ENCODE peak calls at places on chromosomes 13 and 19, in four cellular contexts. One of them, this sample, is unnamed.
A peak's percentile ranks its signal among the peaks of the same experiment; 100 is the strongest.

GRCh38 chr13:111143875-111144540 is 28.9 kb downstream of the ARHGEF7 start:
- DNase-seq in IMR-90: no peak
- DNase-seq in CD8-positive, alpha-beta T cell: no peak
- DNase-seq in adrenal gland: no peak
- DNase-seq in this sample: no peak

GRCh38 chr19:19105365-19106060 is 32.8 kb downstream of the TMEM161A start:
- DNase-seq in IMR-90: no peak
- DNase-seq in CD8-positive, alpha-beta T cell: no peak
- DNase-seq in adrenal gland: peak; percentile 68
- DNase-seq in this sample: peak; percentile 7

GRCh38 chr19:2982983-2983350 is 5.6 kb downstream of the TLE6 start:
- DNase-seq in adrenal gland: peak; percentile 77
- DNase-seq in IMR-90: peak; percentile 68
- DNase-seq in CD8-positive, alpha-beta T cell: no peak
- DNase-seq in this sample: no peak

GRCh38 chr19:10981496-10981895 is 20.7 kb downstream of the SMARCA4 start:
- DNase-seq in IMR-90: peak; percentile 73
- DNase-seq in CD8-positive, alpha-beta T cell: no peak
- DNase-seq in adrenal gland: no peak
- DNase-seq in this sample: no peak

GRCh38 chr13:23740002-23740401 is 149.2 kb downstream of the MIPEP start:
- DNase-seq in adrenal gland: no peak
- DNase-seq in IMR-90: no peak
- DNase-seq in CD8-positive, alpha-beta T cell: no peak
- DNase-seq in this sample: no peak

GRCh38 chr13:38173403-38173802 is 176.2 kb upstream of the UFM1 start:
- DNase-seq in adrenal gland: no peak
- DNase-seq in IMR-90: no peak
- DNase-seq in CD8-positive, alpha-beta T cell: no peak
- DNase-seq in this sample: no peak

GRCh38 chr13:45280751-45281634 is 60.0 kb downstream of the TPT1 start:
- DNase-seq in IMR-90: peak; percentile 78
- DNase-seq in CD8-positive, alpha-beta T cell: peak; percentile 20
- DNase-seq in adrenal gland: peak; percentile 77
- DNase-seq in this sample: peak; percentile 66

GRCh38 chr19:51064534-51065220 is at the start of gene KLK13:
- DNase-seq in IMR-90: no peak
- DNase-seq in CD8-positive, alpha-beta T cell: no peak
- DNase-seq in adrenal gland: no peak
- DNase-seq in this sample: no peak

GRCh38 chr13:95362666-95363065 is 61.4 kb upstream of the ABCC4 start:
- DNase-seq in IMR-90: no peak
- DNase-seq in CD8-positive, alpha-beta T cell: no peak
- DNase-seq in adrenal gland: no peak
- DNase-seq in this sample: no peak

GRCh38 chr19:33293255-33294057 is 8.9 kb downstream of the CEBPA start:
- DNase-seq in adrenal gland: no peak
- DNase-seq in CD8-positive, alpha-beta T cell: no peak
- DNase-seq in IMR-90: peak; percentile 71
- DNase-seq in this sample: no peak

GRCh38 chr19:33052352-33052972 is 12.2 kb downstream of the RHPN2 start:
- DNase-seq in CD8-positive, alpha-beta T cell: no peak
- DNase-seq in adrenal gland: no peak
- DNase-seq in IMR-90: peak; percentile 54
- DNase-seq in this sample: no peak

GRCh38 chr13:73939071-73939380 is 195.2 kb downstream of the KLF12 start:
- DNase-seq in CD8-positive, alpha-beta T cell: no peak
- DNase-seq in IMR-90: no peak
- DNase-seq in adrenal gland: no peak
- DNase-seq in this sample: no peak

GRCh38 chr13:73215807-73216206 is 157.0 kb downstream of the KLF5 start:
- DNase-seq in CD8-positive, alpha-beta T cell: no peak
- DNase-seq in IMR-90: peak; percentile 26
- DNase-seq in adrenal gland: no peak
- DNase-seq in this sample: no peak

GRCh38 chr13:98839826-98840769 is 87.6 kb upstream of the SLC15A1 start:
- DNase-seq in CD8-positive, alpha-beta T cell: peak; percentile 20
- DNase-seq in adrenal gland: peak; percentile 68
- DNase-seq in IMR-90: peak; percentile 47
- DNase-seq in this sample: no peak

GRCh38 chr19:16295071-16295470 is 29.6 kb upstream of the KLF2 start:
- DNase-seq in adrenal gland: no peak
- DNase-seq in IMR-90: no peak
- DNase-seq in CD8-positive, alpha-beta T cell: no peak
- DNase-seq in this sample: no peak

GRCh38 chr19:45600340-45600885 is 1.6 kb downstream of the GPR4 start:
- DNase-seq in CD8-positive, alpha-beta T cell: no peak
- DNase-seq in IMR-90: no peak
- DNase-seq in adrenal gland: no peak
- DNase-seq in this sample: no peak

GRCh38 chr13:90690458-90691063 is 656.9 kb upstream of the MIR17HG start:
- DNase-seq in CD8-positive, alpha-beta T cell: no peak
- DNase-seq in adrenal gland: no peak
- DNase-seq in IMR-90: peak; percentile 15
- DNase-seq in this sample: no peak

GRCh38 chr13:48236528-48237353 is 3.7 kb downstream of the ITM2B start:
- DNase-seq in adrenal gland: no peak
- DNase-seq in IMR-90: no peak
- DNase-seq in CD8-positive, alpha-beta T cell: no peak
- DNase-seq in this sample: no peak

DNA sequence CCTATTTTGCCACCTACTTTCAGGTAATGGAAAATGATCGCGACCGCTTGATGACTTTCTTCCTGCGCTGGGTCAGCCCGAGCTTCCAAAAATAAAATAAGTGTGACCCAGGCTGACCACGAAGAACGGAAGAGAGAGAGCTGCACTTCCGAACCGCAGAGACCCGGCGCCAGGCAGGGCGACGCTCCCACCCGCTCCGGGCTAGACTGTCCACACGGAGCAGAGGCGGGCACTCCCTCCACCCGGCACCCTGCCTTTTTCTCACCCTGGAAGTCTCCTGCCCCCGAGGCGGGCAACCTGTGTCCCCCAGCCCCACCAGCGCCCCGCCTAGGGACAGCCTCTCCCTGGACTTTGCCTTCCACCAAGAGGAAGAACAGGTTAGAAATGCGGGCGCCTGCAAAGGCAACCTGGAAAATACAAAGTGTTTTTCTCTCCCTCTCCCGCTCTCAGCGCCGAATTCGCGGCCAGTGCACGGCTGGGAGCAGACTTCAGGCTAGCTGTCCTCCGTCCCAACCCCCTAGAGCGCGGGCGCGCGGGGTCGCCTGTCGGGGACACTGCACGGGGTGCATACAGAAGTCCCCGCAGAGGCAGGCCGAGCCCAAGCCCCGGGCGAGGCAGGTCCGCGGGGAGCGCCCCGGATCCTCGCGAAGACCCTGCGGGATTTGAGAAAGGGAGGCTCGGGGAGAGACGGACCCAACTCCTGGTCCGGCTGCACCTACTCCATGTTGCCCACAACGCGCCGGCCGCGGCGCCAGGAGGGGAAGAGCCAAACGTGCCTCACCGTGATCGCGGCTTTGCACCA is 884 bp downstream of the SPRY2 start:
- DNase-seq in adrenal gland: peak; percentile 56
- DNase-seq in IMR-90: peak; percentile 42
- DNase-seq in CD8-positive, alpha-beta T cell: no peak
- DNase-seq in this sample: no peak
- H3K27ac ChIP-seq in adrenal gland: peak overlapping the region; percentile 81
- H3K27ac ChIP-seq in IMR-90: peak overlapping the region; percentile 84
- H3K27ac ChIP-seq in CD8-positive, alpha-beta T cell: no peak overlapping the region
- H3K27ac ChIP-seq in this sample: no peak overlapping the region

GRCh38 chr19:31955061-31955460 is 390.3 kb upstream of the ZNF507 start:
- DNase-seq in IMR-90: no peak
- DNase-seq in adrenal gland: no peak
- DNase-seq in CD8-positive, alpha-beta T cell: no peak
- DNase-seq in this sample: no peak

GRCh38 chr19:31960474-31960873 is 384.9 kb upstream of the ZNF507 start:
- DNase-seq in IMR-90: no peak
- DNase-seq in adrenal gland: no peak
- DNase-seq in CD8-positive, alpha-beta T cell: no peak
- DNase-seq in this sample: no peak

GRCh38 chr19:31956771-31957170 is 388.6 kb upstream of the ZNF507 start:
- DNase-seq in CD8-positive, alpha-beta T cell: no peak
- DNase-seq in IMR-90: no peak
- DNase-seq in adrenal gland: no peak
- DNase-seq in this sample: no peak

GRCh38 chr19:31955884-31956283 is 389.5 kb upstream of the ZNF507 start:
- DNase-seq in IMR-90: no peak
- DNase-seq in CD8-positive, alpha-beta T cell: no peak
- DNase-seq in adrenal gland: no peak
- DNase-seq in this sample: no peak

GRCh38 chr19:31957711-31958110 is 387.7 kb upstream of the ZNF507 start:
- DNase-seq in IMR-90: no peak
- DNase-seq in adrenal gland: no peak
- DNase-seq in CD8-positive, alpha-beta T cell: no peak
- DNase-seq in this sample: no peak
- H3K4me1 ChIP-seq in IMR-90: no peaks in the 10 kb centered on the region
- H3K4me1 ChIP-seq in adrenal gland: peaks cover 4% of the 10 kb centered on the region
- H3K4me1 ChIP-seq in CD8-positive, alpha-beta T cell: no peaks in the 10 kb centered on the region
- H3K4me1 ChIP-seq in this sample: no peaks in the 10 kb centered on the region

GRCh38 chr13:75832812-75833211 is 196.7 kb downstream of the LMO7 start:
- DNase-seq in adrenal gland: no peak
- DNase-seq in IMR-90: no peak
- DNase-seq in CD8-positive, alpha-beta T cell: no peak
- DNase-seq in this sample: no peak
- H3K27ac ChIP-seq in adrenal gland: no peak overlapping the region
- H3K27ac ChIP-seq in IMR-90: no peak overlapping the region
- H3K27ac ChIP-seq in CD8-positive, alpha-beta T cell: no peak overlapping the region
- H3K27ac ChIP-seq in this sample: no peak overlapping the region

GRCh38 chr19:35318679-35319448 is 10.1 kb upstream of the CD22 start:
- DNase-seq in IMR-90: peak; percentile 71
- DNase-seq in CD8-positive, alpha-beta T cell: no peak
- DNase-seq in adrenal gland: peak; percentile 94
- DNase-seq in this sample: no peak

GRCh38 chr19:35314858-35315470 is 14.0 kb upstream of the CD22 start:
- DNase-seq in IMR-90: no peak
- DNase-seq in CD8-positive, alpha-beta T cell: no peak
- DNase-seq in adrenal gland: no peak
- DNase-seq in this sample: no peak

GRCh38 chr19:35317464-35318043 is 11.4 kb upstream of the CD22 start:
- DNase-seq in CD8-positive, alpha-beta T cell: no peak
- DNase-seq in IMR-90: no peak
- DNase-seq in adrenal gland: no peak
- DNase-seq in this sample: no peak

GRCh38 chr19:35315883-35316282 is 13.1 kb upstream of the CD22 start:
- DNase-seq in IMR-90: no peak
- DNase-seq in adrenal gland: no peak
- DNase-seq in CD8-positive, alpha-beta T cell: no peak
- DNase-seq in this sample: no peak

DNA sequence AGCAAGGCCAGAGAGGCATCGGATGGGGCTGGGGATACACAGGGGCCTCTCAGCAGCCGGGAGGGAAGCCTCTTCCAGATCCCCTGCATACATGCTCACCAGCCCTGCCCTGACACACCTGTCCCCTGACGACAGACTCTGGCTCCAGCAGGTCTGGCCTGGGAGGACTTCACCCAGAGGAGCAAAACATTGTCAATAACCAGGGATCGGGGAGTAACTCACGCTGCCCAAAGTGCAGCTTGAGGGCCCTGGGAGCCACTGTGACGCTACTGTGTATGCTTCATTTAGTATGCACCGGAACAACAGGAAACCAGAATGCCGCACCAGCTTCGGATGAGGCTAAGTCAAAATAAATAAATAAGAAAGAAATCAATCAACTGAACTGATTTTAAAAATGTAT is 12.4 kb upstream of the CD22 start:
- DNase-seq in IMR-90: no peak
- DNase-seq in CD8-positive, alpha-beta T cell: no peak
- DNase-seq in adrenal gland: no peak
- DNase-seq in this sample: no peak
- H3K4me1 ChIP-seq in IMR-90: peaks cover 5% of the 10 kb centered on the region
- H3K4me1 ChIP-seq in CD8-positive, alpha-beta T cell: no peaks in the 10 kb centered on the region
- H3K4me1 ChIP-seq in adrenal gland: peaks cover 37% of the 10 kb centered on the region
- H3K4me1 ChIP-seq in this sample: no peaks in the 10 kb centered on the region

DNA sequence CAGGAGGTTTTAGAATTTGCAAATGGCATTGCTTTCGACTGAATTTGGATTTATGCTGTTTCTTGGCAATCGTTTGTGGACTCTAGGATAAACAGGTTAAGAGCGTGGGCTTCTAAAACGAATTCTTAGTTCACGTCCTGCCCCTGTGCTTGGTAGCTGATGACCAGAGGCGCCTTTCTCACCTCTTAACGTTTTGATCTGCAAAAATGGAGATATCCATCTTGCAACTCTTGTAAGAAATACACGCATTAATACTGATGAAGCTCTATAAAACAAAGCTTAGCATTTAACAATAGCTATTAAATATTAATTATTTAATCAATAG is 577 bp upstream of the KATNAL1 start:
- DNase-seq in adrenal gland: no peak
- DNase-seq in CD8-positive, alpha-beta T cell: no peak
- DNase-seq in IMR-90: no peak
- DNase-seq in this sample: no peak
- H3K27ac ChIP-seq in adrenal gland: no peak overlapping the region
- H3K27ac ChIP-seq in CD8-positive, alpha-beta T cell: no peak overlapping the region
- H3K27ac ChIP-seq in IMR-90: no peak overlapping the region
- H3K27ac ChIP-seq in this sample: no peak overlapping the region

GRCh38 chr13:22665531-22665930 is 515.2 kb upstream of the SGCG start:
- DNase-seq in IMR-90: no peak
- DNase-seq in CD8-positive, alpha-beta T cell: no peak
- DNase-seq in adrenal gland: no peak
- DNase-seq in this sample: no peak
- H3K4me1 ChIP-seq in IMR-90: no peaks in the 10 kb centered on the region
- H3K4me1 ChIP-seq in CD8-positive, alpha-beta T cell: no peaks in the 10 kb centered on the region
- H3K4me1 ChIP-seq in adrenal gland: no peaks in the 10 kb centered on the region
- H3K4me1 ChIP-seq in this sample: no peaks in the 10 kb centered on the region